ENCODE peak calls at places on chromosomes 2 and 18, in five cellular contexts. G, K, X, W and C are unnamed samples.

GRCh38 chr2:1482981-1483380 is 69.7 kb downstream of the TPO start:
- DNase-seq in G (no peak), K (no peak), X (no peak), W (no peak), C (no peak)

GRCh38 chr18:10543277-10543676 is 17.4 kb downstream of the NAPG start:
- DNase-seq in G (no peak), K (no peak), X (no peak), W (no peak), C (no peak)

GRCh38 chr2:61854435-61855177 is 746 bp upstream of the FAM161A start:
- DNase-seq in G (peak), K (peak), X (peak), W (peak), C (peak)

GRCh38 chr2:197028230-197028629 is 101.7 kb upstream of the PGAP1 start:
- DNase-seq in G (no peak), K (no peak), X (no peak), W (no peak), C (peak)

GRCh38 chr2:102155703-102156515 is 13.4 kb downstream of the IL1R1 start:
- DNase-seq in G (peak), K (no peak), X (no peak), W (peak), C (no peak)

GRCh38 chr2:136809987-136810386 is 44.6 kb downstream of the THSD7B start:
- DNase-seq in G (no peak), K (no peak), X (no peak), W (no peak), C (no peak)

GRCh38 chr2:230938098-230938497 is 13.1 kb upstream of the GPR55 start:
- DNase-seq in G (no peak), K (no peak), X (no peak), W (no peak), C (no peak)

GRCh38 chr2:70498528-70498927 is 55.1 kb downstream of the TGFA start:
- DNase-seq in G (no peak), K (no peak), X (no peak), W (no peak), C (no peak)

GRCh38 chr2:70598197-70598596 is 44.6 kb upstream of the TGFA start:
- DNase-seq in G (no peak), K (no peak), X (no peak), W (no peak), C (no peak)

GRCh38 chr2:235160281-235160805 is 208.5 kb downstream of the SH3BP4 start:
- DNase-seq in G (no peak), K (no peak), X (no peak), W (no peak), C (no peak)

GRCh38 chr2:217409939-217410820 is 550.3 kb upstream of the TNP1 start:
- DNase-seq in G (peak), K (no peak), X (no peak), W (peak), C (no peak)

GRCh38 chr2:218074031-218074430 is 5.0 kb downstream of the RUFY4 start:
- DNase-seq in G (peak), K (no peak), X (no peak), W (no peak), C (peak)

GRCh38 chr18:23990474-23991410 is 23.8 kb upstream of the TTC39C start:
- DNase-seq in G (no peak), K (no peak), X (no peak), W (no peak), C (no peak)

GRCh38 chr2:205161156-205161555 is 521.1 kb upstream of the NRP2 start:
- DNase-seq in G (no peak), K (no peak), X (no peak), W (no peak), C (no peak)

GRCh38 chr2:226791056-226791486 is 8.5 kb downstream of the IRS1 start:
- DNase-seq in G (peak), K (no peak), X (no peak), W (no peak), C (no peak)

GRCh38 chr2:138787053-138787666 is 7.0 kb upstream of the NXPH2 start:
- DNase-seq in G (peak), K (peak), X (no peak), W (no peak), C (peak)

GRCh38 chr2:33496150-33496549 is 19.7 kb downstream of the RASGRP3 start:
- DNase-seq in G (no peak), K (no peak), X (no peak), W (no peak), C (no peak)

GRCh38 chr2:177393381-177393780 is 808 bp downstream of the AGPS start:
- DNase-seq in G (no peak), K (peak), X (no peak), W (no peak), C (peak)

GRCh38 chr2:55048514-55048924 is 1.7 kb downstream of the RTN4 start:
- DNase-seq in G (peak), K (peak), X (no peak), W (no peak), C (peak)

GRCh38 chr2:14544247-14544646 is 88.3 kb upstream of the LRATD1 start:
- DNase-seq in G (no peak), K (no peak), X (no peak), W (no peak), C (no peak)

GRCh38 chr2:128520787-128521186 is 202.1 kb upstream of the HS6ST1 start:
- DNase-seq in G (no peak), K (no peak), X (no peak), W (peak), C (peak)

GRCh38 chr18:3340682-3341097 is 78.8 kb downstream of the MYL12B start:
- DNase-seq in G (no peak), K (no peak), X (no peak), W (no peak), C (no peak)

GRCh38 chr2:54897420-54898310 is 152.6 kb downstream of the RTN4 start:
- DNase-seq in G (no peak), K (no peak), X (no peak), W (no peak), C (no peak)

GRCh38 chr2:172460780-172461201 is 33.4 kb downstream of the ITGA6 start:
- DNase-seq in G (no peak), K (no peak), X (no peak), W (no peak), C (no peak)

GRCh38 chr2:54984476-54984875 is 65.8 kb downstream of the RTN4 start:
- DNase-seq in G (no peak), K (no peak), X (no peak), W (no peak), C (no peak)

GRCh38 chr18:45962866-45963265 is 4.3 kb downstream of the EPG5 start:
- DNase-seq in G (no peak), K (no peak), X (no peak), W (no peak), C (no peak)

GRCh38 chr2:207640160-207640559 is 15.0 kb upstream of the METTL21A start:
- DNase-seq in G (no peak), K (no peak), X (no peak), W (no peak), C (no peak)

GRCh38 chr2:203396667-203397066 is 68.5 kb downstream of the ABI2 start:
- DNase-seq in G (no peak), K (peak), X (no peak), W (no peak), C (peak)

GRCh38 chr2:33085646-33086045 is 138.9 kb downstream of the LTBP1 start:
- DNase-seq in G (no peak), K (no peak), X (no peak), W (no peak), C (no peak)

GRCh38 chr2:234963785-234964615 is 12.2 kb downstream of the SH3BP4 start:
- DNase-seq in G (peak), K (no peak), X (no peak), W (peak), C (no peak)

GRCh38 chr2:195505701-195506100 is 151.3 kb upstream of the SLC39A10 start:
- DNase-seq in G (no peak), K (no peak), X (no peak), W (no peak), C (no peak)

GRCh38 chr2:55391155-55391554 is 28.5 kb downstream of the CCDC88A start:
- DNase-seq in G (no peak), K (no peak), X (no peak), W (no peak), C (peak)

GRCh38 chr2:206989306-206989705 is 50.0 kb downstream of the CPO start:
- DNase-seq in G (peak), K (peak), X (no peak), W (no peak), C (peak)

GRCh38 chr2:46072146-46072820 is 224.9 kb upstream of the EPAS1 start:
- DNase-seq in G (no peak), K (no peak), X (no peak), W (no peak), C (no peak)

GRCh38 chr2:212237350-212238095 is 301.1 kb downstream of the ERBB4 start:
- DNase-seq in G (no peak), K (no peak), X (no peak), W (no peak), C (no peak)

GRCh38 chr2:95231723-95232122 is 24.4 kb downstream of the ZNF892 start:
- DNase-seq in G (peak), K (peak), X (peak), W (no peak), C (peak)
- TF ChIP-seq CTCF in G (peak), K (peak), X (peak), W (peak), C (peak)

GRCh38 chr2:38824906-38825305 is 46.9 kb downstream of the GEMIN6 start:
- DNase-seq in G (no peak), K (no peak), X (no peak), W (no peak), C (no peak)

GRCh38 chr2:38823386-38823785 is 45.4 kb downstream of the GEMIN6 start:
- DNase-seq in G (no peak), K (no peak), X (no peak), W (no peak), C (no peak)

GRCh38 chr2:38828460-38828859 is 47.3 kb downstream of the DHX57 start:
- DNase-seq in G (no peak), K (no peak), X (no peak), W (no peak), C (no peak)

GRCh38 chr2:38830546-38831159 is 45.1 kb downstream of the DHX57 start:
- DNase-seq in G (peak), K (no peak), X (no peak), W (no peak), C (no peak)

GRCh38 chr2:38825956-38826355 is 47.9 kb downstream of the GEMIN6 start:
- DNase-seq in G (no peak), K (no peak), X (no peak), W (no peak), C (no peak)
- TF ChIP-seq CTCF in G (no peak), K (no peak), X (no peak), W (no peak), C (no peak)

GRCh38 chr2:51706220-51706619 is 674.3 kb upstream of the NRXN1 start:
- DNase-seq in G (no peak), K (no peak), X (no peak), W (no peak), C (no peak)

GRCh38 chr2:51705418-51705817 is 673.5 kb upstream of the NRXN1 start:
- DNase-seq in G (no peak), K (no peak), X (no peak), W (no peak), C (no peak)

GRCh38 chr2:51707625-51708024 is 675.7 kb upstream of the NRXN1 start:
- DNase-seq in G (no peak), K (no peak), X (no peak), W (no peak), C (no peak)

GRCh38 chr2:51711761-51712160 is 679.8 kb upstream of the NRXN1 start:
- DNase-seq in G (no peak), K (no peak), X (no peak), W (no peak), C (no peak)

DNA sequence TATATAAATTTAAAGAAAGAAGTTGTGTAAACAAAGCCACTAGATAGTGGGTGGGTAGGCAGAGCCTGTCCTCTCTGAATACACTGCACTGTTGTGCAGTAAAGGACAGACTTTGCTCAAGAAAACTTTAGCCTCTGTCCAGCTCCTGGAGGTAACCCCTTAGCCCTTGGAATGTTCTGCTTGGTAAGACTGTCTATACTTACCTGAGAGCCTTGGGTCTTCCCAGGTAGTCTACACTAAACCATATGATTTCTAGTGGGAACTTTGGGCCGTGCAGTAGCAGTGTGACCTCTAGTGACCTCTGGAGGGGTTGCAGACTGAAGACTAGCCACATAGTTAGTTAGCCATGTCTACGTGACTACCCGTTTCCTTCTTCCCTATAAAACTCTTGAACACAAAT is 678.3 kb upstream of the NRXN1 start:
- DNase-seq in G (peak), K (peak), X (no peak), W (no peak), C (peak)
- TF ChIP-seq CTCF in G (no peak), K (peak), X (no peak), W (no peak), C (no peak)

GRCh38 chr18:41237317-41237716 is 717.7 kb upstream of the PIK3C3 start:
- DNase-seq in G (no peak), K (no peak), X (no peak), W (no peak), C (no peak)
- TF ChIP-seq CTCF in G (no peak), K (no peak), X (no peak), W (no peak), C (no peak)

GRCh38 chr2:73939419-73939818 is 12.7 kb downstream of the DGUOK start:
- DNase-seq in G (peak), K (no peak), X (no peak), W (no peak), C (no peak)
- TF ChIP-seq CTCF in G (no peak), K (peak), X (no peak), W (peak), C (no peak)

GRCh38 chr18:41009926-41010325 is 945.1 kb upstream of the PIK3C3 start:
- DNase-seq in G (no peak), K (no peak), X (no peak), W (no peak), C (no peak)
- TF ChIP-seq CTCF in G (no peak), K (no peak), X (no peak), W (no peak), C (no peak)

DNA sequence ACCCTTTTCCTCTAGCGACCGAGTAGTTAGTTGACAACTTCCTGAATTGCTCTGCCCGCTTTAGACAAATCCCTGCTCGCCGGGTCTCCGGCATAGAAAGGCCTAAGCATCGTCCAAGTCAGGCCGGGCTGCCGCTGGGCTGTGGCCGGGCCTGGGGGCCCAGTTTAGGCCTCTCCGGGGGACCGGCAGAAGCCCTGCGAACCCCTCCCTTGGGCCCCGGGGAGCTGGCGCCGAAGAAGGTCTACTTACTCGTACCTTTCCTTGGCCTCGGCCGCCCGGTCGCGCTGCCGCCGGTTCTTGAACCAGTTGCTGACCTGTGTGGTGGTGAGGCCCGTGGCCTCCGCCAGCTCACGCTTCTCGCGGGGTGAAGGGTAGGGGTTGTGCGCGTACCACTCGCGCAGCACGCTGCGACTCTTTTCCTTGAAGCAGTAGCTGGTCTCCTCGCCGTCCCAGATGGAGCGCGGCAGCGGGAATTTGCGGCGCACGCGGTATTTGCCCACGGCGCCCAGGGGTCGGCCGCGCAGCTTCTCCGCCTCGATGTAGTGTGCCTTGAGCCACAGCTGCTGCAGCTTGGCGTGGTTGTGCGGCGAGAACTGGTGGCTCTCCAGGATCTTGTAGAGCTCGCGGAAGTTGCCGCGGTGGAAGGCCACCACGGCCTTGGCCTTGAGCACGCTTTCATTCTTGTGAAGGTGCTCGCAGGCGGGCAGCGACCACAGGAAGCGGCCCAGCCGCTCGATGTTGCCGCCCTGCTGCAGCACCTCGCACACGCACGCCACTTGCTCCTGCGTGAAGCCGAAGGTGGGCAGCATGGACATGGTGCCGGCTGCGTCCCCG is 739 bp downstream of the SIX2 start:
- DNase-seq in G (peak), K (peak), X (no peak), W (peak), C (no peak)
- TF ChIP-seq CTCF in G (no peak), K (no peak), X (no peak), W (no peak), C (no peak)

DNA sequence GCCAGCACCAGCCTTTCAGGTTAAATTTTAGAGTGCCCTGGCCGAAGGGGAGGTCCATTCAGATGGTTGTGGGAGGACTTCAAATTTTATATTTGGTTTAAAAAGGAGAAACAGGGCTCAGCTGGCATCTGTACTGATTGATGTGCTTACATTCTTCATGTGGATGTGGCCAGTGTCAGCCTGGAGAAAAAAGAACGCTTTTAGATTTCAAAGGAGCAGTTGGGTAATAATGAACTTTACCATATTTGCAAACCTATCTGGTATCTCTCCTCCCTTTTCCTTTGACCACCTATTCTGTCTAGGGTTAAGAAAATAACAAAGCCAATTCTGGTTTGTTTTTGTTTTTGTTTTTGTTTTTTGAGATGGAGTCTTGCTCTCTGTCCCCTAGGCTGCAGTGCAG is 21.3 kb downstream of the RAB12 start:
- DNase-seq in G (no peak), K (no peak), X (no peak), W (no peak), C (no peak)
- TF ChIP-seq CTCF in G (no peak), K (no peak), X (no peak), W (no peak), C (no peak)